ENCODE peak calls at places on chromosomes 7 and 10, in five cellular contexts. One of them, this sample, is unnamed.

GRCh38 chr10:129659881-129660280 is 192.8 kb downstream of the MGMT start:
- DNase-seq in mesenchymal stem cell: no peak
- DNase-seq in H1: no peak
- DNase-seq in IMR-90: no peak
- DNase-seq in trophoblast cell: no peak
- DNase-seq in this sample: no peak

GRCh38 chr7:74289660-74290589 is 718 bp downstream of the CLIP2 start:
- DNase-seq in H1: no peak
- DNase-seq in IMR-90: no peak
- DNase-seq in trophoblast cell: no peak
- DNase-seq in mesenchymal stem cell: no peak
- DNase-seq in this sample: no peak

GRCh38 chr10:102300289-102300843 is 55.0 kb downstream of the GBF1 start:
- DNase-seq in mesenchymal stem cell: peak; percentile 88
- DNase-seq in trophoblast cell: no peak
- DNase-seq in H1: no peak
- DNase-seq in IMR-90: peak; percentile 91
- DNase-seq in this sample: no peak

GRCh38 chr7:81430150-81430549 is 339.7 kb downstream of the HGF start:
- DNase-seq in H1: no peak
- DNase-seq in IMR-90: no peak
- DNase-seq in trophoblast cell: no peak
- DNase-seq in mesenchymal stem cell: no peak
- DNase-seq in this sample: no peak

GRCh38 chr7:45028920-45029344 is 28.9 kb downstream of the CCM2 start:
- DNase-seq in IMR-90: no peak
- DNase-seq in mesenchymal stem cell: no peak
- DNase-seq in trophoblast cell: no peak
- DNase-seq in H1: no peak
- DNase-seq in this sample: no peak

GRCh38 chr10:67790534-67791408 is 47.2 kb downstream of the DNAJC12 start:
- DNase-seq in H1: no peak
- DNase-seq in mesenchymal stem cell: peak; percentile 10
- DNase-seq in IMR-90: peak; percentile 29
- DNase-seq in trophoblast cell: peak; percentile 11
- DNase-seq in this sample: no peak

GRCh38 chr10:58952747-58953466 is 223.5 kb upstream of the PHYHIPL start:
- DNase-seq in trophoblast cell: peak; percentile 77
- DNase-seq in IMR-90: peak; percentile 42
- DNase-seq in H1: no peak
- DNase-seq in mesenchymal stem cell: peak; percentile 43
- DNase-seq in this sample: no peak

GRCh38 chr10:78934994-78935602 is 133.7 kb upstream of the ZMIZ1 start:
- DNase-seq in mesenchymal stem cell: no peak
- DNase-seq in trophoblast cell: no peak
- DNase-seq in IMR-90: no peak
- DNase-seq in H1: no peak
- DNase-seq in this sample: no peak

GRCh38 chr7:158406817-158407216 is 180.8 kb downstream of the PTPRN2 start:
- DNase-seq in trophoblast cell: no peak
- DNase-seq in IMR-90: no peak
- DNase-seq in H1: no peak
- DNase-seq in mesenchymal stem cell: no peak
- DNase-seq in this sample: no peak

GRCh38 chr10:25125151-25125550 is 49.6 kb upstream of the GPR158 start:
- DNase-seq in mesenchymal stem cell: no peak
- DNase-seq in H1: no peak
- DNase-seq in IMR-90: no peak
- DNase-seq in trophoblast cell: no peak
- DNase-seq in this sample: peak; percentile 59

GRCh38 chr7:158815046-158815445 is 14.3 kb downstream of the ESYT2 start:
- DNase-seq in mesenchymal stem cell: peak; percentile 61
- DNase-seq in trophoblast cell: no peak
- DNase-seq in IMR-90: peak; percentile 37
- DNase-seq in H1: no peak
- DNase-seq in this sample: peak; percentile 50

GRCh38 chr7:519429-519973 is at the start of gene PDGFA:
- DNase-seq in trophoblast cell: peak; percentile 57
- DNase-seq in H1: no peak
- DNase-seq in mesenchymal stem cell: peak; percentile 62
- DNase-seq in IMR-90: peak; percentile 39
- DNase-seq in this sample: no peak

GRCh38 chr7:100275120-100275519 is 32.4 kb upstream of the SPDYE3 start:
- DNase-seq in mesenchymal stem cell: no peak
- DNase-seq in trophoblast cell: no peak
- DNase-seq in IMR-90: no peak
- DNase-seq in H1: no peak
- DNase-seq in this sample: no peak

GRCh38 chr7:41110186-41110585 is 592.7 kb downstream of the INHBA start:
- DNase-seq in trophoblast cell: peak; percentile 91
- DNase-seq in H1: no peak
- DNase-seq in mesenchymal stem cell: peak; percentile 33
- DNase-seq in IMR-90: peak; percentile 78
- DNase-seq in this sample: no peak

GRCh38 chr7:158067931-158068482 is 519.6 kb downstream of the PTPRN2 start:
- DNase-seq in mesenchymal stem cell: no peak
- DNase-seq in IMR-90: no peak
- DNase-seq in H1: no peak
- DNase-seq in trophoblast cell: no peak
- DNase-seq in this sample: no peak

GRCh38 chr7:130986271-130986690 is 252.3 kb upstream of the KLF14 start:
- DNase-seq in IMR-90: no peak
- DNase-seq in mesenchymal stem cell: peak; percentile 50
- DNase-seq in H1: no peak
- DNase-seq in trophoblast cell: no peak
- DNase-seq in this sample: no peak

GRCh38 chr7:52747817-52748216 is 287.6 kb upstream of the POM121L12 start:
- DNase-seq in IMR-90: no peak
- DNase-seq in H1: no peak
- DNase-seq in mesenchymal stem cell: no peak
- DNase-seq in trophoblast cell: no peak
- DNase-seq in this sample: no peak

GRCh38 chr10:5416981-5417380 is 4.6 kb downstream of the NET1 start:
- DNase-seq in H1: no peak
- DNase-seq in mesenchymal stem cell: no peak
- DNase-seq in trophoblast cell: no peak
- DNase-seq in IMR-90: no peak
- DNase-seq in this sample: peak; percentile 42

GRCh38 chr7:132881317-132881716 is 200.6 kb downstream of the CHCHD3 start:
- DNase-seq in H1: no peak
- DNase-seq in trophoblast cell: no peak
- DNase-seq in IMR-90: no peak
- DNase-seq in mesenchymal stem cell: no peak
- DNase-seq in this sample: no peak

GRCh38 chr7:99406557-99406956 is 1.8 kb downstream of the PDAP1 start:
- DNase-seq in H1: no peak
- DNase-seq in trophoblast cell: no peak
- DNase-seq in IMR-90: no peak
- DNase-seq in mesenchymal stem cell: no peak
- DNase-seq in this sample: no peak

GRCh38 chr7:34087892-34088891 is 182.9 kb downstream of the BMPER start:
- DNase-seq in trophoblast cell: peak; percentile 71
- DNase-seq in H1: peak; percentile 39
- DNase-seq in mesenchymal stem cell: peak; percentile 47
- DNase-seq in IMR-90: peak; percentile 40
- DNase-seq in this sample: peak; percentile 79

GRCh38 chr7:29285861-29286260 is 91.3 kb downstream of the CHN2 start:
- DNase-seq in trophoblast cell: no peak
- DNase-seq in H1: no peak
- DNase-seq in IMR-90: no peak
- DNase-seq in mesenchymal stem cell: no peak
- DNase-seq in this sample: no peak

GRCh38 chr10:46537309-46537708 is 19.1 kb downstream of the GPRIN2 start:
- DNase-seq in mesenchymal stem cell: no peak
- DNase-seq in IMR-90: no peak
- DNase-seq in H1: no peak
- DNase-seq in trophoblast cell: peak; percentile 97
- DNase-seq in this sample: no peak

GRCh38 chr7:155450558-155450827 is 7.4 kb upstream of the EN2 start:
- DNase-seq in mesenchymal stem cell: no peak
- DNase-seq in H1: no peak
- DNase-seq in trophoblast cell: no peak
- DNase-seq in IMR-90: no peak
- DNase-seq in this sample: no peak

GRCh38 chr7:155449880-155450557 is 7.9 kb upstream of the EN2 start:
- DNase-seq in mesenchymal stem cell: no peak
- DNase-seq in IMR-90: no peak
- DNase-seq in H1: no peak
- DNase-seq in trophoblast cell: no peak
- DNase-seq in this sample: no peak

GRCh38 chr7:155448632-155449007 is 9.3 kb upstream of the EN2 start:
- DNase-seq in trophoblast cell: no peak
- DNase-seq in H1: no peak
- DNase-seq in IMR-90: no peak
- DNase-seq in mesenchymal stem cell: no peak
- DNase-seq in this sample: no peak

GRCh38 chr7:155447603-155448002 is 10.3 kb upstream of the EN2 start:
- DNase-seq in mesenchymal stem cell: no peak
- DNase-seq in H1: no peak
- DNase-seq in trophoblast cell: no peak
- DNase-seq in IMR-90: no peak
- DNase-seq in this sample: no peak

DNA sequence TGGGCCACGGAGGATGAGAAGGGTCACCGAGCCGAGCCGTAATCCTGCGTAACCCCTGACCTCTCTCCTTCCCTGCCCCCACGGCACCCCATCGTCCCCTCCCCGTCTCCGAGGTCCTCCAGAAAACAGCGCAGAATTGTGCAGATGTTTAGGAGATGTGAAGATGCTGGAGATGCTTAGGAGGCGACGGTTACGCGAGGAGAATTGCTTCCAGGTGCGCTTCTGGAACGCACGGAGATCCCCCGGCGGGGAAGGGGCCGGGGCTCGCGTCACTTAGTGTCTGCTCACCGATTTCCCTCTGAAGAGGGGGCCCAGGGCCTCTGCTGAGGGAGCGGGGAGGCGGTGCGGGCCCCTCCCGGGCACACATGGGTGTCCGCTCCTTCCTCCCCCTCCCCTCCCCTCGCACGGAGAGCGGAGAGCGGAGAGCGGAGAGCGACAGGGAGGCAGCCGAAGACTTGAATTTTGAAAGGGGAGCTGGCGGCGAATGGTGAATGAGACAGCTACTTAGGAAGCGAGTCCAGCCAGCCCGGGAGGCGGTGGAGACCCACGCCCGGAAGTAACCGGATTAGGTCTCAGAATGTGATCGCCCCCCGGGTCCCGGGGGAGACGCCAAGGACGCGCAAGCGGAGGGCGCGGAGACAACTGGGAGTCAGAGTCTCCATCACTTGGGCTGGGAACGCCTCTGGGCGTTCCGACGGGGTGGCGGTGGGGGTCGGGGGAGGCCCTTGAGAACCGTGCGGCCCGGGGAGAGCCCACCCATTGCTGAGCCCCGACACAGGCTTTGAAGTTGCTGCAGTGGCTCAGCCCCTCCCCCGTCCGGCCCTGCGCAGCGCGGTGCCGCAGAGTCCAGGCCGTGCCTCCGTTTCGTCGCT is 8.7 kb upstream of the EN2 start:
- DNase-seq in IMR-90: no peak
- DNase-seq in H1: no peak
- DNase-seq in mesenchymal stem cell: no peak
- DNase-seq in trophoblast cell: no peak
- DNase-seq in this sample: peak; percentile 70
- H3K18ac ChIP-seq in IMR-90: no peak overlapping the region
- H3K18ac ChIP-seq in H1: no peak overlapping the region
- H3K18ac ChIP-seq in mesenchymal stem cell: no peak overlapping the region
- H3K18ac ChIP-seq in trophoblast cell: no peak overlapping the region
- H3K18ac ChIP-seq in this sample: no peak overlapping the region

GRCh38 chr7:108454674-108455523 is 1.3 kb downstream of the NRCAM start:
- DNase-seq in H1: no peak
- DNase-seq in mesenchymal stem cell: peak; percentile 22
- DNase-seq in IMR-90: no peak
- DNase-seq in trophoblast cell: peak; percentile 33
- DNase-seq in this sample: peak; percentile 60

GRCh38 chr7:108454317-108454673 is 1.9 kb downstream of the NRCAM start:
- DNase-seq in H1: no peak
- DNase-seq in IMR-90: no peak
- DNase-seq in trophoblast cell: no peak
- DNase-seq in mesenchymal stem cell: no peak
- DNase-seq in this sample: no peak

GRCh38 chr7:108451296-108451848 is 4.9 kb downstream of the NRCAM start:
- DNase-seq in H1: no peak
- DNase-seq in IMR-90: no peak
- DNase-seq in mesenchymal stem cell: no peak
- DNase-seq in trophoblast cell: no peak
- DNase-seq in this sample: no peak

GRCh38 chr7:108453320-108453719 is 2.9 kb downstream of the NRCAM start:
- DNase-seq in mesenchymal stem cell: no peak
- DNase-seq in trophoblast cell: no peak
- DNase-seq in IMR-90: no peak
- DNase-seq in H1: no peak
- DNase-seq in this sample: no peak

GRCh38 chr7:108452707-108453106 is 3.5 kb downstream of the NRCAM start:
- DNase-seq in IMR-90: peak; percentile 40
- DNase-seq in H1: no peak
- DNase-seq in trophoblast cell: peak; percentile 21
- DNase-seq in mesenchymal stem cell: peak; percentile 38
- DNase-seq in this sample: no peak
- H3K14ac ChIP-seq in IMR-90: no peak overlapping the region
- H3K14ac ChIP-seq in H1: no peak overlapping the region
- H3K14ac ChIP-seq in trophoblast cell: no peak overlapping the region
- H3K14ac ChIP-seq in mesenchymal stem cell: no peak overlapping the region
- H3K14ac ChIP-seq in this sample: no peak overlapping the region

DNA sequence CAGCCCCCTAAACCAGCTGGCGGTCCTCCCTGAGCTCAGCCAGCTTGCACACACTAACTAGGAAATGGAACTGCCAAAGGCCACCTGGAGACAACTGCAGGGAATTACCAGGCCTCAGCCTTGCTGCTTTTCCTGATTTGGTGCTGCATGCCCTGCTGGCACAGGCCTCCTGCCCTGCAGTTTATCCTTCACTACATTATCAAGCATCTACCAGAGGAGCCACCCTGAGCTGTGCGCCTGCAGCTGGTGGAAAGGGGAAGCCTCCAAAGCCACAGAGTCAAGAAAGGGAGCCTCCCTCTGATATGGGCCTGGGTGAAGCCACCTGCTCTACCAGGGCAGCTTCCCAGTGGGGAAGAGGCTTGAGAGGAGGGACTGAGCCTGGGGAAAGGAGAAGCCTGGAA is 139.8 kb downstream of the GRID1 start:
- DNase-seq in H1: no peak
- DNase-seq in mesenchymal stem cell: no peak
- DNase-seq in trophoblast cell: no peak
- DNase-seq in IMR-90: no peak
- DNase-seq in this sample: no peak
- H3K18ac ChIP-seq in H1: no peak overlapping the region
- H3K18ac ChIP-seq in mesenchymal stem cell: no peak overlapping the region
- H3K18ac ChIP-seq in trophoblast cell: no peak overlapping the region
- H3K18ac ChIP-seq in IMR-90: no peak overlapping the region
- H3K18ac ChIP-seq in this sample: no peak overlapping the region

DNA sequence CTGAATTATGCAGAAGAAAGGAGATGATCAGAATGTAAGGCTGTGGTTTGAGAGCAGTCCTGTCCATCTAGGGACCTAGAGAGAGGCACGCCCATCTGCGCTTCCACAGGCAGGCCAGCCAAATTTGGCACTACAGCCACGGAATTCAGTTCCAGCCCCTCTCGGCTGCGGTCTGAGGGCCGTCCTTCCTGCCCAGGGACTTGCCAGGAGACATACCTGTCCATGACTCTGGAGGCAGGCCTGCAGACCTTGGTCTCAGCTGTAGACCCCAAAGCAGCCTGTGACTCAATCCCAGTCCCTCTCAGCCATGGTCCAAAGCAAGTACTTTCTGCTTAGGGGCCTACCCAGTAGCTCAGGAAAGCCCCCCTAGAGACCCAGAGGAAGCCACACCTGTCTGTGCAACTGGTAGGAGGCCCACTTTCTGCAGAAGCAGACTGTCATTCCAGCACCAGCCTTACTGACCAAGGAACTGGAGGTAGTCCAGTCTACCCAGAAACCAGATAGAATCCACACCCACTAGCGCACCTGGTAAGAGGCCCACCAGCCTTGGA is 720.9 kb downstream of the PARD3 start:
- DNase-seq in IMR-90: no peak
- DNase-seq in trophoblast cell: no peak
- DNase-seq in H1: no peak
- DNase-seq in mesenchymal stem cell: no peak
- DNase-seq in this sample: no peak
- H3K14ac ChIP-seq in IMR-90: no peak overlapping the region
- H3K14ac ChIP-seq in trophoblast cell: no peak overlapping the region
- H3K14ac ChIP-seq in H1: no peak overlapping the region
- H3K14ac ChIP-seq in mesenchymal stem cell: peak overlapping the region; percentile 18
- H3K14ac ChIP-seq in this sample: no peak overlapping the region

This sample was measured in H9.